ENCODE peak calls at places on chromosome 14, in six cellular contexts. Y is left ventricle myocardium superior, A is gastroesophageal sphincter, E is body of pancreas, K is right cardiac atrium, F is RWPE2. S is an unnamed sample.

GRCh38 chr14:62143235-62143634 is 381.0 kb downstream of the SNAPC1 start:
- ATAC-seq in Y (peak; percentile 80), E (no peak), F (peak; percentile 53), A (peak; percentile 39), K (peak; percentile 73), S (no peak)

GRCh38 chr14:102058146-102058545 is 28.7 kb downstream of the HSP90AA1 start:
- ATAC-seq in E (no peak), A (no peak), F (no peak), K (no peak), Y (no peak), S (no peak)

GRCh38 chr14:73397810-73398209 is 60.5 kb downstream of the NUMB start:
- ATAC-seq in K (no peak), E (no peak), Y (no peak), A (no peak), F (no peak), S (no peak)

GRCh38 chr14:64821651-64822050 is 58.1 kb downstream of the SPTB start:
- ATAC-seq in A (no peak), F (no peak), Y (no peak), E (no peak), K (no peak), S (no peak)

GRCh38 chr14:100303179-100303578 is 3.1 kb downstream of the SLC25A29 start:
- ATAC-seq in Y (no peak), F (no peak), E (no peak), A (no peak), K (no peak), S (no peak)

GRCh38 chr14:32933943-32934890 is 4.5 kb upstream of the NPAS3 start:
- ATAC-seq in A (no peak), E (no peak), K (no peak), Y (peak; percentile 20), F (peak; percentile 39), S (no peak)

GRCh38 chr14:74619672-74620131 is 7.7 kb upstream of the LTBP2 start:
- ATAC-seq in Y (peak; percentile 89), E (peak; percentile 44), K (peak; percentile 89), A (peak; percentile 93), F (peak; percentile 48), S (peak; percentile 3)

GRCh38 chr14:97177635-97178034 is 380.5 kb downstream of the VRK1 start:
- ATAC-seq in A (no peak), Y (no peak), K (no peak), E (no peak), F (no peak), S (no peak)

GRCh38 chr14:47485421-47485820 is 190.0 kb downstream of the MDGA2 start:
- ATAC-seq in Y (no peak), E (no peak), A (no peak), K (no peak), F (no peak), S (no peak)

S was measured in esophagus mucosa.